ENCODE peak calls at places on chromosome 18, in five cellular contexts. F is HFFc6, N is adrenal gland, T is AG09309, P is BE2C. S is an unnamed sample.

GRCh38 chr18:3664563-3665178 is 214.7 kb downstream of the TGIF1 start:
- DNase-seq in F (no peak), N (no peak), T (no peak), P (no peak), S (no peak)

GRCh38 chr18:50816767-50817166 is 3.0 kb downstream of the MRO start:
- DNase-seq in F (no peak), N (no peak), T (no peak), P (no peak), S (peak)

GRCh38 chr18:61596296-61596695 is 263.1 kb downstream of the CDH20 start:
- DNase-seq in F (no peak), N (no peak), T (peak), P (no peak), S (no peak)

GRCh38 chr18:47409519-47409918 is 158.1 kb upstream of the SKOR2 start:
- DNase-seq in F (no peak), N (no peak), T (no peak), P (no peak), S (no peak)

GRCh38 chr18:62741118-62741566 is 25.8 kb downstream of the PHLPP1 start:
- DNase-seq in F (no peak), N (peak), T (no peak), P (no peak), S (no peak)

GRCh38 chr18:50287028-50287440 is 458 bp downstream of the CXXC1 start:
- DNase-seq in F (no peak), N (no peak), T (no peak), P (no peak), S (no peak)

GRCh38 chr18:35782926-35783325 is 189.6 kb upstream of the RMP24 start:
- DNase-seq in F (no peak), N (no peak), T (no peak), P (no peak), S (no peak)

GRCh38 chr18:79246309-79247108 is 149.2 kb upstream of the NFATC1 start:
- DNase-seq in F (peak), N (peak), T (peak), P (peak), S (peak)

GRCh38 chr18:13502585-13502984 is 223.8 kb downstream of the FAM210A start:
- DNase-seq in F (no peak), N (no peak), T (no peak), P (no peak), S (no peak)

GRCh38 chr18:46411862-46412690 is 244.9 kb downstream of the LOXHD1 start:
- DNase-seq in F (peak), N (peak), T (no peak), P (peak), S (no peak)

GRCh38 chr18:50659091-50660003 is 99.5 kb downstream of the MAPK4 start:
- DNase-seq in F (no peak), N (no peak), T (no peak), P (no peak), S (no peak)

GRCh38 chr18:59839241-59839640 is 60.6 kb upstream of the PMAIP1 start:
- DNase-seq in F (no peak), N (no peak), T (no peak), P (no peak), S (no peak)

GRCh38 chr18:46497129-46497528 is 159.9 kb downstream of the LOXHD1 start:
- DNase-seq in F (no peak), N (peak), T (no peak), P (no peak), S (peak)

GRCh38 chr18:10166164-10166807 is 252.5 kb downstream of the VAPA start:
- DNase-seq in F (no peak), N (no peak), T (no peak), P (no peak), S (no peak)

GRCh38 chr18:60452424-60452823 is 79.8 kb upstream of the MC4R start:
- DNase-seq in F (no peak), N (no peak), T (peak), P (peak), S (no peak)

GRCh38 chr18:13216092-13216582 is 2.4 kb upstream of the LDLRAD4 start:
- DNase-seq in F (peak), N (peak), T (peak), P (peak), S (peak)

GRCh38 chr18:4035521-4035920 is 419.6 kb downstream of the DLGAP1 start:
- DNase-seq in F (no peak), N (no peak), T (no peak), P (no peak), S (no peak)

GRCh38 chr18:59085797-59086196 is 53.9 kb upstream of the SEC11C start:
- DNase-seq in F (peak), N (no peak), T (peak), P (no peak), S (no peak)

GRCh38 chr18:67766930-67767329 is 250.4 kb upstream of the DSEL start:
- DNase-seq in F (peak), N (no peak), T (peak), P (no peak), S (no peak)

GRCh38 chr18:35131387-35132283 is 90.4 kb downstream of the MAPRE2 start:
- DNase-seq in F (no peak), N (no peak), T (no peak), P (no peak), S (no peak)

GRCh38 chr18:7233398-7233797 is 2.5 kb downstream of the LRRC30 start:
- DNase-seq in F (no peak), N (no peak), T (no peak), P (no peak), S (no peak)

GRCh38 chr18:36471393-36471792 is 173.9 kb downstream of the FHOD3 start:
- DNase-seq in F (no peak), N (no peak), T (no peak), P (no peak), S (no peak)

GRCh38 chr18:78017869-78018268 is 768.2 kb downstream of the GALR1 start:
- DNase-seq in F (no peak), N (no peak), T (no peak), P (no peak), S (no peak)

GRCh38 chr18:34787931-34788532 is 77.9 kb downstream of the DTNA start:
- DNase-seq in F (peak), N (peak), T (no peak), P (peak), S (peak)

GRCh38 chr18:9757851-9758587 is 49.9 kb downstream of the RAB31 start:
- DNase-seq in F (peak), N (no peak), T (no peak), P (no peak), S (no peak)

GRCh38 chr18:36451454-36452251 is 154.1 kb downstream of the FHOD3 start:
- DNase-seq in F (no peak), N (no peak), T (no peak), P (no peak), S (no peak)

GRCh38 chr18:36095936-36096519 is 28.7 kb upstream of the RPRD1A start:
- DNase-seq in F (peak), N (no peak), T (peak), P (no peak), S (no peak)

GRCh38 chr18:6239716-6240115 is 175.0 kb downstream of the L3MBTL4 start:
- DNase-seq in F (no peak), N (no peak), T (no peak), P (no peak), S (no peak)

GRCh38 chr18:48817021-48817461 is 133.7 kb downstream of the SMAD7 start:
- DNase-seq in F (no peak), N (no peak), T (no peak), P (no peak), S (no peak)

GRCh38 chr18:74288041-74288440 is 3.7 kb downstream of the CYB5A start:
- DNase-seq in F (no peak), N (no peak), T (no peak), P (no peak), S (no peak)

GRCh38 chr18:63788447-63789096 is 13.4 kb downstream of the SERPINB7 start:
- DNase-seq in F (peak), N (no peak), T (peak), P (no peak), S (no peak)

GRCh38 chr18:49639643-49640361 is 77.9 kb downstream of the LIPG start:
- DNase-seq in F (no peak), N (no peak), T (no peak), P (no peak), S (no peak)

GRCh38 chr18:79493211-79493800 is 97.6 kb downstream of the NFATC1 start:
- DNase-seq in F (no peak), N (no peak), T (no peak), P (no peak), S (no peak)

DNA sequence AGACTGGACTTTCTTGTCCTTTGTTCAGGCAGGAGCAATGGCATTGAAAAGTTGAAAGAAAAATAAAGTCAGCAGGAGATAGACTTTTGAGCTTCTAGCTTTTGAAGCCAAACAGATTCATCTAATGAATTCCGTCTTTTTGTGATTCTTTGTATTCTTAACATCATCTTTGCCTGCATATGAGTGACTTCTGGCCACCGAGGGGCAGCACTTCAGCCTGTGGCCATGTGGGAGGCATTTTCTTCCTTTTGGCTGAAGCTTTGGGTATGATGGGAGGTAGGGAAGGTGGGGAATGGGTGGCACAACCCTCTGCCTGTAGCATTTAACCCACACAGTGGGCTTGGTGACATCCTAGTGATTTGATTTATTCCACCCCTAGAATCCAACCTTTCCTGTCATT is 220.6 kb downstream of the SETBP1 start:
- DNase-seq in F (no peak), N (no peak), T (no peak), P (peak), S (no peak)
- TF ChIP-seq CTCF in F (peak), N (no peak), T (peak), P (peak), S (no peak)

GRCh38 chr18:33606621-33607020 is 28.6 kb downstream of the ASXL3 start:
- DNase-seq in F (no peak), N (no peak), T (no peak), P (no peak), S (no peak)
- TF ChIP-seq CTCF in F (no peak), N (no peak), T (no peak), P (peak), S (no peak)

GRCh38 chr18:24631238-24632025 is 171.0 kb downstream of the HRH4 start:
- DNase-seq in F (no peak), N (no peak), T (no peak), P (no peak), S (no peak)
- TF ChIP-seq CTCF in F (no peak), N (no peak), T (no peak), P (no peak), S (no peak)

GRCh38 chr18:26566874-26567273 is 18.5 kb upstream of the KCTD1 start:
- DNase-seq in F (no peak), N (no peak), T (no peak), P (no peak), S (no peak)
- TF ChIP-seq CTCF in F (no peak), N (no peak), T (no peak), P (no peak), S (no peak)

GRCh38 chr18:21509062-21509461 is 91.4 kb downstream of the ESCO1 start:
- DNase-seq in F (no peak), N (no peak), T (no peak), P (no peak), S (no peak)
- TF ChIP-seq CTCF in F (peak), N (no peak), T (no peak), P (no peak), S (no peak)

DNA sequence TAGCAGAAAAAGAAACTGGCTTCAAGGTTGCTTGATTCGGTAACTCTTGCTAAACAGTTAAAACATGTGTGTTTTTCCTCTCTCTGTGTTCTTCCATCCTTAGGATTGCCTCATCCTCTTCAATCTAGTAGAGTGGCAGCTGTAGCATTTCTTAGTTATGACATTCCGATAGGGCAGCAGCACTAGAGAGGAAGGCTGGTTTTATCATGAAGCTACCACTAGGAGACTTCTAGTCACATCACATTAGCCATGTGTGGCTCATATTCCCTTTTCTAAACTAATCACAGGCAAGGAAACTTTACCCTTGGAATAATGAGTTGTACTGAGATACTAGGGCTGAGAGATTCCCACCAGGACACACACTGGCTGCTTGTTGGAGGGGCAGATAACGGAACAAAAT is 187.6 kb downstream of the DOK6 start:
- DNase-seq in F (no peak), N (no peak), T (no peak), P (no peak), S (no peak)
- TF ChIP-seq CTCF in F (no peak), N (no peak), T (no peak), P (peak), S (no peak)

GRCh38 chr18:22307528-22307927 is 110.2 kb downstream of the CTAGE1 start:
- DNase-seq in F (no peak), N (no peak), T (no peak), P (no peak), S (no peak)

GRCh38 chr18:22300665-22301636 is 116.8 kb downstream of the CTAGE1 start:
- DNase-seq in F (no peak), N (no peak), T (no peak), P (no peak), S (no peak)

GRCh38 chr18:22297008-22297407 is 120.7 kb downstream of the CTAGE1 start:
- DNase-seq in F (no peak), N (no peak), T (no peak), P (no peak), S (no peak)

DNA sequence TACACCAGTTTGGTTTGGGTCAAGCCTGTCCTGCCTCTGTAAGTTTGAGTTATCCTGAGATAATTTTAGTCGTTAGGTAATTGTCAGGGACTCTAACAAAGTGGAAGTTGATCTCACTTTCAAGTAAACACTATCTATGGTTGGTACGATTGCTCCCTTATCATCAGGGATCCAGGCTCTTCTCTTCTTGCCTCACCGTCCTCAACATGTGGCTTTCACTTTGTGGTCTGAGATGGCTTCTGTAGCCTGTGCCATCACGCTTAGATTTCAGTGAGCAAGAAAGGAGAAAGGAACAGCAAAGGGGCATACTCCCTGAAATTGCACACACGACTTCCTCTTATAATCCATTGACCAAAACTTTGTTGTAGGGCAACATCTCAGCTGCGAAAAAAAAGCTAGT is 115.6 kb downstream of the CTAGE1 start:
- DNase-seq in F (no peak), N (no peak), T (no peak), P (no peak), S (no peak)
- TF ChIP-seq CTCF in F (no peak), N (no peak), T (no peak), P (no peak), S (no peak)

GRCh38 chr18:8706981-8707940 is 1.9 kb downstream of the MTCL1 start:
- DNase-seq in F (peak), N (no peak), T (peak), P (peak), S (peak)
- TF ChIP-seq CTCF in F (peak), N (no peak), T (peak), P (peak), S (peak)

DNA sequence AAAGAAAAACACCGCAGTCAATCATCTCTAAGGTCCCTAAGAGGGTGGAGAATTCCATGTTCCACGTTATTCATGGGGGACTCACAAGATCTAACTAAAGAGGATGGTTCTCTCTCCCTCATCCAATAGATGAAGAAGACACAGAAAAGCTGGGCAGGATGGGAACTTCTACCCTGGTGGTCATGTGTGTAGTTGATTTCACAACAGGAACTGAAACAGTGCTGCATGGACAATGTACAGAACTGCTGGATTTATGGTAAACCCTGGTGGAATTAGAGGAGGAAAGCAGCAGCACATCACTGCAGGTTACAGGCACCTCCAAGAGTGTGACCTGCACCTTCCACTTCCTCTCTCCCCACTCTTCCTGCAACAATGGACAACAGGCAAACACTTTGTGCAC is 31.4 kb downstream of the FECH start:
- DNase-seq in F (no peak), N (no peak), T (no peak), P (no peak), S (no peak)
- TF ChIP-seq CTCF in F (no peak), N (no peak), T (no peak), P (no peak), S (no peak)

GRCh38 chr18:32274307-32274706 is 84.5 kb downstream of the MEP1B start:
- DNase-seq in F (no peak), N (no peak), T (no peak), P (no peak), S (no peak)

GRCh38 chr18:32276256-32276655 is 86.4 kb downstream of the MEP1B start:
- DNase-seq in F (no peak), N (no peak), T (no peak), P (no peak), S (no peak)

GRCh38 chr18:32267463-32267862 is 77.6 kb downstream of the MEP1B start:
- DNase-seq in F (no peak), N (no peak), T (no peak), P (no peak), S (no peak)

GRCh38 chr18:32276896-32277295 is 87.1 kb downstream of the MEP1B start:
- DNase-seq in F (no peak), N (no peak), T (no peak), P (no peak), S (no peak)

DNA sequence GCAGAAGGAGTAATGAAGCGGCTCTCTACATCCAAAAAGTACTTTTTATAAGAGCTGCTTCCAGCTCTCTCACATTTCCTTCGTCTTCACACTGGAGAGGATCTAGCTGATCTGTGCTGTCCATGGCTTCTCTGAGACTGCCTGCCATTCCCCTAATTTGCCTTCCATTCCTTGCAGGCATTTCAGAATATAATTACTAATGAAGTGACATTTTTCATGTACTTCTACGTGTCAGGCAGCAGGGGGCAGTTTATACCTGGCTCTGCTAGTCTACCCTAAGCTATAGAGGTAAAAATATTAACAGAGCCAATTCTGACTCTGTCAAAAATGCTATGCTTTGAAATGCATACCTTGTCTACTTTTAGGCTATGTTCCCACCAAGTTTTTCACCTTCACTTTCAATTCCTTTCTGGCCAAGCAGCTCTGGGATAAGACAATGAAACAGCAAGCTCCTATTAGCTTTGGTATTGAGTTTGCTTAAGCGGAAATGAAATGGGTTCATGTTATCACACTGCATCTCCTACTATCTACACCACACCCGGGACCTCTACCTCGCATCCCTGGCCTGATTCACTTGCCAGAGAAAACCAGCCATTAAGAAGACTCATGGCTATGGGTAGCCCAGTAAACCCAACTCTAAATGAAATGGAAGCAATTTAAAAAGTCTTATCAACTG is 81.9 kb downstream of the MEP1B start:
- DNase-seq in F (peak), N (peak), T (peak), P (peak), S (peak)
- TF ChIP-seq CTCF in F (peak), N (peak), T (peak), P (peak), S (peak)

S was measured in nephron progenitor cell.